ENCODE peak calls at places on chromosomes 3 and 15, in ten cellular contexts. W, K, D, F, I, X, L, P, E and M are unnamed samples.

GRCh38 chr3:185656321-185656840 is 70.3 kb downstream of the SENP2 start:
- DNase-seq in D (no peak), X (no peak), K (no peak), W (peak), P (peak), I (peak), L (no peak), F (peak), E (peak), M (no peak)

GRCh38 chr3:197802505-197803459 is 11.7 kb downstream of the LRCH3 start:
- DNase-seq in F (no peak), X (no peak), E (no peak), W (no peak), I (no peak), P (no peak), K (peak), D (no peak), L (no peak), M (no peak)

GRCh38 chr3:155619118-155619915 is 125.6 kb downstream of the PLCH1 start:
- DNase-seq in K (no peak), L (no peak), D (no peak), X (no peak), P (no peak), W (no peak), E (no peak), I (no peak), F (no peak), M (no peak)

GRCh38 chr3:184688251-184688851 is 23.5 kb downstream of the MAGEF1 start:
- DNase-seq in D (no peak), P (no peak), K (no peak), E (no peak), X (no peak), F (peak), L (no peak), W (no peak), I (no peak), M (no peak)

GRCh38 chr15:60889506-60889905 is 339.6 kb downstream of the RORA start:
- DNase-seq in L (no peak), E (no peak), W (no peak), D (no peak), F (no peak), I (no peak), X (no peak), K (no peak), P (no peak), M (no peak)

GRCh38 chr3:71671176-71671845 is 53.9 kb downstream of the EIF4E3 start:
- DNase-seq in W (no peak), K (no peak), F (no peak), X (no peak), L (no peak), I (no peak), D (no peak), P (no peak), E (no peak), M (no peak)

GRCh38 chr3:138833908-138834358 is 795 bp downstream of the PIK3CB start:
- DNase-seq in L (no peak), W (no peak), I (no peak), P (peak), X (no peak), D (no peak), E (no peak), F (peak), K (no peak), M (no peak)

GRCh38 chr3:134613006-134613520 is 37.8 kb downstream of the KY start:
- DNase-seq in P (no peak), D (no peak), I (no peak), W (no peak), F (no peak), X (no peak), K (no peak), E (no peak), L (no peak), M (no peak)

GRCh38 chr3:170517251-170517945 is 68.5 kb downstream of the SLC7A14 start:
- DNase-seq in I (no peak), W (no peak), X (no peak), D (no peak), K (no peak), L (no peak), F (no peak), P (no peak), E (no peak), M (no peak)

GRCh38 chr3:185561958-185562357 is 9.6 kb upstream of the LIPH start:
- DNase-seq in X (no peak), D (no peak), K (no peak), P (no peak), I (peak), F (no peak), W (peak), E (no peak), L (no peak), M (no peak)

GRCh38 chr15:92843819-92844218 is 56.3 kb upstream of the CHD2 start:
- DNase-seq in P (no peak), K (no peak), I (no peak), X (no peak), F (no peak), W (no peak), D (no peak), E (no peak), L (no peak), M (no peak)

GRCh38 chr3:45817788-45818523 is 21.6 kb upstream of the SLC6A20 start:
- DNase-seq in E (peak), P (peak), F (peak), D (peak), W (peak), X (no peak), L (no peak), I (peak), K (no peak), M (no peak)

GRCh38 chr3:184459355-184459754 is 79.5 kb downstream of the CHRD start:
- DNase-seq in E (no peak), W (no peak), D (no peak), K (no peak), F (peak), X (no peak), L (no peak), P (no peak), I (no peak), M (peak)

GRCh38 chr3:68007621-68008226 is 353.3 kb upstream of the SUCLG2 start:
- DNase-seq in I (peak), F (no peak), K (no peak), P (no peak), D (no peak), X (no peak), E (peak), W (no peak), L (peak), M (no peak)

GRCh38 chr15:58213587-58214360 is 75.6 kb downstream of the AQP9 start:
- DNase-seq in F (no peak), I (no peak), W (no peak), X (no peak), D (no peak), K (no peak), P (no peak), E (no peak), L (no peak), M (no peak)

GRCh38 chr3:122942937-122943827 is 84.4 kb downstream of the SEMA5B start:
- DNase-seq in L (peak), X (no peak), E (peak), W (peak), D (peak), F (peak), K (peak), P (peak), I (peak), M (peak)

GRCh38 chr15:44489464-44489863 is 47.5 kb upstream of the EIF3J start:
- DNase-seq in P (no peak), E (no peak), K (no peak), D (no peak), L (no peak), X (no peak), F (peak), I (no peak), W (no peak), M (no peak)

GRCh38 chr3:42080452-42080872 is 10.7 kb upstream of the TRAK1 start:
- DNase-seq in D (no peak), W (peak), F (peak), K (no peak), P (no peak), X (no peak), L (no peak), E (peak), I (peak), M (no peak)

GRCh38 chr3:58711871-58712270 is 45.3 kb upstream of the FAM3D start:
- DNase-seq in W (no peak), I (no peak), K (no peak), L (no peak), P (no peak), F (no peak), D (no peak), X (no peak), E (no peak), M (no peak)

GRCh38 chr3:58719684-58720083 is 53.1 kb upstream of the FAM3D start:
- DNase-seq in D (no peak), P (no peak), I (peak), W (peak), X (no peak), E (no peak), L (no peak), K (no peak), F (no peak), M (no peak)

GRCh38 chr3:58708116-58708791 is 41.7 kb upstream of the FAM3D start:
- DNase-seq in I (no peak), E (no peak), L (no peak), K (no peak), D (no peak), X (no peak), P (no peak), W (no peak), F (no peak), M (no peak)

DNA sequence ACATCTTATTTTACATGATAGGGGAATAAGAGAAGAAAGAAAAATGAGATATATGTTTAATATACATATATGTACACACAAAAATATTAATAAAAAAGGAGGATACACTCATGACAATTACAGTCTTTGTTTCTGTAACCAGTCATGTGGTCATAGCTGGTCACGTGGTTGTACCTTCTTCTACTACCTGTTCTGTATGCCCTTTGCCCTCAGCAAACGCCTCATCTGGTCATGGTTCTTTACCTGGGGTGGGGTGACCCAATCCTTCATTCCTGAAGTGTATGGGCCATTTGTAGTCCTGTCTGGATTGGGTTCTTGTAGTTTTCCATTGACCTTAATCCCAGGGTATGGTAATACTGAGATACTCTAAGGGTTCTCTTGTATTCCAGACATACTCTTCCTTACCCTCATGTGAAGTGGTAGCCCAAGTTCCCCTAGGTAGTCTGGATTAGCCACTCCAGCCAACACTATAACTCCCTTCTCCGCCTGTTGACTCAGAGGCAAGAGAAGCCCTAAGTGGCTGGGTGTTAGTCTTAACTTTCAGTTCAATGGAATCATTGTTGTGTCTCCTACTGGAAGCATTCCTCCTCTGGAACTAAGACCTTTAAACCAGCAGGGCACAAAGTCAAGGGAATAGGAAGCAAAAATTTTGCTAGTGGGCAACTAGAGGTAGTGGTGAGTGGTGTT is 47.3 kb upstream of the FAM3D start:
- DNase-seq in X (no peak), K (no peak), D (no peak), I (no peak), L (no peak), F (no peak), P (no peak), E (no peak), W (no peak), M (no peak)
- H3K27ac ChIP-seq in X (no peak), K (no peak), D (no peak), I (no peak), L (no peak), F (no peak), P (no peak), E (no peak), W (no peak), M (no peak)

GRCh38 chr3:87791248-87792027 is 267.4 kb downstream of the CGGBP1 start:
- DNase-seq in I (no peak), X (no peak), K (no peak), W (no peak), L (no peak), E (no peak), P (no peak), F (no peak), D (no peak), M (no peak)
- H3K4me3 ChIP-seq in I (no peak), X (no peak), K (no peak), W (no peak), L (no peak), E (no peak), P (no peak), F (no peak), D (peak), M (no peak)

GRCh38 chr3:15953841-15954240 is 156.1 kb upstream of the ANKRD28 start:
- DNase-seq in P (no peak), E (no peak), X (no peak), L (no peak), D (no peak), W (no peak), K (peak), I (no peak), F (no peak), M (no peak)
- TF ChIP-seq CTCF in P (no peak), E (no peak), X (no peak), L (no peak), D (no peak), W (no peak), K (peak), I (no peak), F (no peak), M (no peak)

GRCh38 chr3:69409831-69410230 is 23.9 kb upstream of the FRMD4B start:
- DNase-seq in F (no peak), X (no peak), L (no peak), E (no peak), D (no peak), P (no peak), I (no peak), W (no peak), K (no peak), M (no peak)

GRCh38 chr3:69411331-69411730 is 25.4 kb upstream of the FRMD4B start:
- DNase-seq in I (no peak), X (no peak), L (no peak), F (peak), P (no peak), D (no peak), K (no peak), E (no peak), W (no peak), M (no peak)

GRCh38 chr3:69408989-69409388 is 23.1 kb upstream of the FRMD4B start:
- DNase-seq in D (no peak), I (no peak), E (no peak), P (peak), L (no peak), W (no peak), F (no peak), X (no peak), K (no peak), M (no peak)

GRCh38 chr3:69408542-69408941 is 22.7 kb upstream of the FRMD4B start:
- DNase-seq in E (no peak), P (no peak), K (no peak), L (no peak), F (no peak), X (no peak), D (no peak), I (no peak), W (peak), M (no peak)

DNA sequence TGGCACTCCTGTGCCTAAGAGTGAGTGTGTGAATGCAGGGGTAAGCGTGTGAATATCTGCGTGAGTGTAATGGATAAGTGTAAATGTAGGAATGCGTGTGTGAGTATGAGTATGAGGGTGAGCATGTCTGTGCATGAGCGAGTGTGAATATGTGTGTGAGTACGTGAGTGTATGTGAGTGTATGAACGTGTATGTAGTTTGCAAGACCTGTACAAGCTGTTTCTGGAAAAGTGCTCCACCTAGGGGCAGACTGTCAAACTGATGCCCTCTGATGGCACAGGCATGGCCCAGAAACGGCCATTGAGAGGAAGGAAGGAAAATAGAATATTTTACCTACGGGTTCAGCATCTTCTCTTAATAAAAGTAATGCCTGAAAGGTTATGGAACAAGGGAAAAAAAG is 24.4 kb upstream of the FRMD4B start:
- DNase-seq in P (peak), K (peak), F (peak), L (no peak), X (no peak), W (peak), D (peak), E (peak), I (peak), M (peak)
- H3K27ac ChIP-seq in P (no peak), K (no peak), F (no peak), L (peak), X (peak), W (peak), D (peak), E (peak), I (no peak), M (peak)